ENCODE peak calls at places on chromosome 19, in four cellular contexts. One of them, this sample, is unnamed.

GRCh38 chr19:3324405-3324856 is 42.0 kb upstream of the NFIC start:
- DNase-seq in cardiac muscle cell: no peak
- DNase-seq in lower leg skin: peak
- DNase-seq in CD8-positive, alpha-beta T cell: peak
- DNase-seq in this sample: peak

GRCh38 chr19:38455031-38455430 is 21.5 kb downstream of the RYR1 start:
- DNase-seq in cardiac muscle cell: peak
- DNase-seq in lower leg skin: no peak
- DNase-seq in CD8-positive, alpha-beta T cell: no peak
- DNase-seq in this sample: peak

GRCh38 chr19:58479736-58480480 is 3.8 kb downstream of the ZNF446 start:
- DNase-seq in cardiac muscle cell: no peak
- DNase-seq in lower leg skin: no peak
- DNase-seq in CD8-positive, alpha-beta T cell: no peak
- DNase-seq in this sample: no peak

GRCh38 chr19:19627716-19628498 is at the start of gene LPAR2:
- DNase-seq in cardiac muscle cell: peak
- DNase-seq in lower leg skin: no peak
- DNase-seq in CD8-positive, alpha-beta T cell: peak
- DNase-seq in this sample: no peak

GRCh38 chr19:20926796-20927195 is 3.7 kb downstream of the ZNF85 start:
- DNase-seq in cardiac muscle cell: no peak
- DNase-seq in lower leg skin: no peak
- DNase-seq in CD8-positive, alpha-beta T cell: no peak
- DNase-seq in this sample: no peak

GRCh38 chr19:49400034-49400433 is 12.0 kb downstream of the KASH5 start:
- DNase-seq in cardiac muscle cell: no peak
- DNase-seq in lower leg skin: no peak
- DNase-seq in CD8-positive, alpha-beta T cell: no peak
- DNase-seq in this sample: no peak

GRCh38 chr19:2276429-2276989 is 5.5 kb downstream of the PEAK3 start:
- DNase-seq in cardiac muscle cell: no peak
- DNase-seq in lower leg skin: no peak
- DNase-seq in CD8-positive, alpha-beta T cell: no peak
- DNase-seq in this sample: no peak

GRCh38 chr19:38183227-38183914 is 40.7 kb downstream of the DPF1 start:
- DNase-seq in cardiac muscle cell: peak
- DNase-seq in lower leg skin: no peak
- DNase-seq in CD8-positive, alpha-beta T cell: no peak
- DNase-seq in this sample: no peak

GRCh38 chr19:27892500-27892899 is 1320.5 kb downstream of the UQCRFS1 start:
- DNase-seq in cardiac muscle cell: no peak
- DNase-seq in lower leg skin: peak
- DNase-seq in CD8-positive, alpha-beta T cell: no peak
- DNase-seq in this sample: no peak

GRCh38 chr19:32407004-32407992 is 1.7 kb downstream of the DPY19L3 start:
- DNase-seq in cardiac muscle cell: no peak
- DNase-seq in lower leg skin: peak
- DNase-seq in CD8-positive, alpha-beta T cell: no peak
- DNase-seq in this sample: no peak
- H3K4me3 ChIP-seq in cardiac muscle cell: no peak
- H3K4me3 ChIP-seq in lower leg skin: no peak
- H3K4me3 ChIP-seq in CD8-positive, alpha-beta T cell: no peak
- H3K4me3 ChIP-seq in this sample: peak

GRCh38 chr19:35869327-35870123 is 1.2 kb downstream of the APLP1 start:
- DNase-seq in cardiac muscle cell: peak
- DNase-seq in lower leg skin: no peak
- DNase-seq in CD8-positive, alpha-beta T cell: peak
- DNase-seq in this sample: peak

GRCh38 chr19:35870798-35871197 is 2.4 kb downstream of the APLP1 start:
- DNase-seq in cardiac muscle cell: no peak
- DNase-seq in lower leg skin: no peak
- DNase-seq in CD8-positive, alpha-beta T cell: no peak
- DNase-seq in this sample: no peak

GRCh38 chr19:35871611-35872010 is 3.2 kb downstream of the APLP1 start:
- DNase-seq in cardiac muscle cell: no peak
- DNase-seq in lower leg skin: no peak
- DNase-seq in CD8-positive, alpha-beta T cell: no peak
- DNase-seq in this sample: no peak

GRCh38 chr19:35868172-35868822 is at the start of gene APLP1:
- DNase-seq in cardiac muscle cell: peak
- DNase-seq in lower leg skin: no peak
- DNase-seq in CD8-positive, alpha-beta T cell: no peak
- DNase-seq in this sample: peak

DNA sequence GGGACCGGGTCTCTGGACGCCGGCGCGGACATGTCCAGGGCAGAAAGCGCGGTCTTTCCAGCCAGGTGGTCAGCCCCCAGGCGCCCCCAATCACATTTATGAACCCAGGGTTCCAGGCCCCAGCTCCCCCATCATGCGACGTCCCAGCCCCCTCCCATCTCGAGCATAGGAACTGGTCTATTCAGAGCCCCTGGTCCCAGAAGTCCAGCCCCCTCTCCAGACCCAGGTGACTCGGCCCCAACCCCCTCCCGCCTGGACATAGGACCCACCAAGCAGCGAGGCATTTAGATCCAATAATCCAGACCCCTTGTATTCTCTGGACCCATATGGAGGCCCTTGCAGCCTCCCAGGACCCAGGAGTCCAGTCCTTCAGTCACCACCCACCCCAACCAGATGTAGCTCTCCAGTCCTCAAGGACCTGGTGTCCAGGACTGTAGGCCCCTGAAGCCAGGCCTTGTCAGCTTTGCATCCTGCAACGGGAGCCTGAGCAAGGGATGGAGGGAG is 501 bp downstream of the APLP1 start:
- DNase-seq in cardiac muscle cell: no peak
- DNase-seq in lower leg skin: no peak
- DNase-seq in CD8-positive, alpha-beta T cell: no peak
- DNase-seq in this sample: no peak
- H3K4me3 ChIP-seq in cardiac muscle cell: peak
- H3K4me3 ChIP-seq in lower leg skin: no peak
- H3K4me3 ChIP-seq in CD8-positive, alpha-beta T cell: peak
- H3K4me3 ChIP-seq in this sample: peak

GRCh38 chr19:4342421-4343055 is 824 bp upstream of the MPND start:
- DNase-seq in cardiac muscle cell: peak
- DNase-seq in lower leg skin: peak
- DNase-seq in CD8-positive, alpha-beta T cell: peak
- DNase-seq in this sample: peak
- H3K4me3 ChIP-seq in cardiac muscle cell: peak
- H3K4me3 ChIP-seq in lower leg skin: peak
- H3K4me3 ChIP-seq in CD8-positive, alpha-beta T cell: peak
- H3K4me3 ChIP-seq in this sample: peak

GRCh38 chr19:31118926-31119325 is 230.3 kb downstream of the TSHZ3 start:
- DNase-seq in cardiac muscle cell: peak
- DNase-seq in lower leg skin: peak
- DNase-seq in CD8-positive, alpha-beta T cell: no peak
- DNase-seq in this sample: no peak
- H3K4me3 ChIP-seq in cardiac muscle cell: no peak
- H3K4me3 ChIP-seq in lower leg skin: no peak
- H3K4me3 ChIP-seq in CD8-positive, alpha-beta T cell: no peak
- H3K4me3 ChIP-seq in this sample: no peak

DNA sequence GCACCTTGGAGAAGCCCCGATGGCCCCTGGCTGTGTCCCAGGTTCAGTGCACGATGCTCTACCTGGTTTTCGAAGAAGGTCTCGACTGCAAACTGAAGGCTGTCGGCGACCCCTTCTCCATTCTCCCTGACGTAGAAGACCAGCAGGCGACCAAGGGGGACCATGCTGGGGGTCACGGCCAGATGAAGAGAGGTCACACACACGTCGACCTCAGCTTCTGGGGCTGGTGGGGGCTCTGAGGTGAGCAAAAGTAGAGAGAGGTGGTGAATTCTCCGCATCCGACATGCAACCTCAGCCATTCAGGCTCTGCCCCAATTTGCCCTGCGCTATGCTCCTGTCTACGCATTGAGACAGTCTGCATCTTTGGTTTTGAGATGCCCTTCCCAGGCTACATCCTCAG is 49.3 kb downstream of the CPAMD8 start:
- DNase-seq in cardiac muscle cell: no peak
- DNase-seq in lower leg skin: peak
- DNase-seq in CD8-positive, alpha-beta T cell: no peak
- DNase-seq in this sample: no peak
- H3K4me3 ChIP-seq in cardiac muscle cell: no peak
- H3K4me3 ChIP-seq in lower leg skin: no peak
- H3K4me3 ChIP-seq in CD8-positive, alpha-beta T cell: no peak
- H3K4me3 ChIP-seq in this sample: no peak

GRCh38 chr19:45499196-45500180 is 1.2 kb downstream of the PPM1N start:
- DNase-seq in cardiac muscle cell: peak
- DNase-seq in lower leg skin: no peak
- DNase-seq in CD8-positive, alpha-beta T cell: no peak
- DNase-seq in this sample: peak
- H3K4me3 ChIP-seq in cardiac muscle cell: peak
- H3K4me3 ChIP-seq in lower leg skin: no peak
- H3K4me3 ChIP-seq in CD8-positive, alpha-beta T cell: peak
- H3K4me3 ChIP-seq in this sample: no peak

DNA sequence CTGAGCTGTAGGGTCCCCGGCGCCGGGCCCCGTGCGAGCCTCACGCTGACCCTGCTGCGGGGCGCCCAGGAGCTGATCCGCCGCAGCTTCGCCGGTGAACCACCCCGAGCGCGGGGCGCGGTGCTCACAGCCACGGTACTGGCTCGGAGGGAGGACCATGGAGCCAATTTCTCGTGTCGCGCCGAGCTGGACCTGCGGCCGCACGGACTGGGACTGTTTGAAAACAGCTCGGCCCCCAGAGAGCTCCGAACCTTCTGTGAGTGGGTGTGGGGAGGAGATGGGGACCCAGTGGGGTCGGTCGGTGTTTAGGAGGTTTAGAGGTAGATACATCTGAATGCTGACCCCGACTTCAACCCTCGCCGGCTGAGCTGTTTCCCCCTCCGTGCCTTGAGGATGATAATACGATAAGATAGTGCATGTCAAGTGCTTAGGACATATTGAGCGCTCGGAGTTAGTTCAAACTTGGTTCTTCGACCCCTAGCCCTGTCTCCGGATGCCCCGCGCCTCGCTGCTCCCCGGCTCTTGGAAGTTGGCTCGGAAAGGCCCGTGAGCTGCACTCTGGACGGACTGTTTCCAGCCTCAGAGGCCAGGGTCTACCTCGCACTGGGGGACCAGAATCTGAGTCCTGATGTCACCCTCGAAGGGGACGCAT is 1.9 kb downstream of the ICAM5 start:
- DNase-seq in cardiac muscle cell: no peak
- DNase-seq in lower leg skin: peak
- DNase-seq in CD8-positive, alpha-beta T cell: no peak
- DNase-seq in this sample: no peak
- H3K4me3 ChIP-seq in cardiac muscle cell: peak
- H3K4me3 ChIP-seq in lower leg skin: peak
- H3K4me3 ChIP-seq in CD8-positive, alpha-beta T cell: peak
- H3K4me3 ChIP-seq in this sample: peak